ENCODE peak calls at places on chromosomes 11 and 22, in nine cellular contexts. G is GM12892, A is H1, I is K562, B is breast epithelium, F is transverse colon, Z is sigmoid colon, K is esophagus muscularis mucosa, L is suprapubic skin. U is an unnamed sample.

GRCh38 chr11:103906291-103906850 is 130.1 kb upstream of the DDI1 start:
- DNase-seq in Z (no peak), K (no peak), F (no peak), L (no peak), A (no peak), I (no peak), B (no peak), G (no peak), U (no peak)

GRCh38 chr22:46777609-46777970 is 15.1 kb downstream of the TBC1D22A start:
- DNase-seq in K (no peak), B (no peak), G (no peak), I (no peak), Z (no peak), F (no peak), A (no peak), L (peak; percentile 65), U (no peak)

GRCh38 chr22:46070722-46071450 is 79.4 kb upstream of the PPARA start:
- DNase-seq in F (peak; percentile 68), Z (peak; percentile 81), G (peak; percentile 61), B (no peak), K (no peak), A (no peak), L (no peak), I (no peak), U (no peak)

GRCh38 chr11:13108416-13108815 is 99.3 kb downstream of the RASSF10 start:
- DNase-seq in A (no peak), G (no peak), L (no peak), B (no peak), F (no peak), I (no peak), K (no peak), Z (no peak), U (no peak)

GRCh38 chr11:28289444-28289843 is 181.3 kb downstream of the METTL15 start:
- DNase-seq in A (no peak), B (no peak), Z (no peak), G (no peak), K (no peak), I (no peak), F (no peak), L (no peak), U (no peak)

GRCh38 chr11:13668957-13669521 is 571 bp downstream of the FAR1 start:
- DNase-seq in B (no peak), L (peak; percentile 74), Z (peak; percentile 74), A (no peak), F (peak; percentile 65), K (no peak), G (peak; percentile 30), I (peak; percentile 77), U (no peak)

GRCh38 chr11:67614730-67615454 is 8.2 kb downstream of the NDUFV1 start:
- DNase-seq in G (no peak), Z (no peak), I (no peak), K (no peak), A (no peak), L (no peak), F (no peak), B (no peak), U (no peak)

GRCh38 chr22:19292262-19293230 is 1.0 kb upstream of the CLTCL1 start:
- DNase-seq in K (peak; percentile 89), Z (no peak), G (no peak), A (no peak), I (peak; percentile 44), B (peak; percentile 23), L (peak; percentile 67), F (peak; percentile 18), U (no peak)

GRCh38 chr11:128528294-128528693 is 59.1 kb downstream of the ETS1 start:
- DNase-seq in B (no peak), I (no peak), F (no peak), Z (no peak), G (no peak), K (peak; percentile 42), L (no peak), A (no peak), U (no peak)

GRCh38 chr11:128532016-128532570 is 55.3 kb downstream of the ETS1 start:
- DNase-seq in A (no peak), G (no peak), B (no peak), I (no peak), Z (no peak), F (no peak), L (no peak), K (peak; percentile 50), U (no peak)

GRCh38 chr11:128532571-128533091 is 54.7 kb downstream of the ETS1 start:
- DNase-seq in G (no peak), F (no peak), B (no peak), L (no peak), A (peak; percentile 34), Z (no peak), I (no peak), K (no peak), U (no peak)

GRCh38 chr11:128531588-128531987 is 55.8 kb downstream of the ETS1 start:
- DNase-seq in K (peak; percentile 39), G (no peak), A (no peak), Z (no peak), B (no peak), I (no peak), L (no peak), F (no peak), U (no peak)

GRCh38 chr11:128530119-128531091 is 57.0 kb downstream of the ETS1 start:
- DNase-seq in B (no peak), L (peak; percentile 76), F (peak; percentile 44), A (no peak), K (peak; percentile 91), G (no peak), Z (peak; percentile 89), I (no peak), U (no peak)
- TF ChIP-seq POLR2AphosphoS5 in B (peak; percentile 11), L (peak; percentile 1), F (no peak), A (no peak), K (no peak), G (no peak), Z (peak; percentile 5), I (no peak), U (no peak)

GRCh38 chr11:1743587-1744136 is 6.7 kb downstream of the IFITM10 start:
- DNase-seq in F (no peak), I (no peak), Z (no peak), L (no peak), G (no peak), A (no peak), K (no peak), B (no peak), U (no peak)
- TF ChIP-seq POLR2AphosphoS5 in F (no peak), I (no peak), Z (no peak), L (no peak), G (no peak), A (no peak), K (no peak), B (no peak), U (no peak)

GRCh38 chr22:23212061-23213030 is 32.0 kb downstream of the BCR start:
- DNase-seq in Z (no peak), F (no peak), L (no peak), B (no peak), G (no peak), A (no peak), K (no peak), I (peak; percentile 60), U (no peak)

GRCh38 chr22:23214398-23214797 is 34.1 kb downstream of the BCR start:
- DNase-seq in G (no peak), Z (no peak), I (peak; percentile 66), K (no peak), A (no peak), B (no peak), L (no peak), F (no peak), U (no peak)

GRCh38 chr22:23215294-23216204 is 35.2 kb downstream of the BCR start:
- DNase-seq in G (no peak), A (no peak), B (no peak), Z (no peak), K (no peak), I (peak; percentile 63), L (no peak), F (no peak), U (no peak)

GRCh38 chr22:23213031-23213555 is 32.8 kb downstream of the BCR start:
- DNase-seq in L (no peak), G (no peak), I (peak; percentile 58), K (no peak), Z (no peak), A (no peak), F (no peak), B (no peak), U (no peak)

DNA sequence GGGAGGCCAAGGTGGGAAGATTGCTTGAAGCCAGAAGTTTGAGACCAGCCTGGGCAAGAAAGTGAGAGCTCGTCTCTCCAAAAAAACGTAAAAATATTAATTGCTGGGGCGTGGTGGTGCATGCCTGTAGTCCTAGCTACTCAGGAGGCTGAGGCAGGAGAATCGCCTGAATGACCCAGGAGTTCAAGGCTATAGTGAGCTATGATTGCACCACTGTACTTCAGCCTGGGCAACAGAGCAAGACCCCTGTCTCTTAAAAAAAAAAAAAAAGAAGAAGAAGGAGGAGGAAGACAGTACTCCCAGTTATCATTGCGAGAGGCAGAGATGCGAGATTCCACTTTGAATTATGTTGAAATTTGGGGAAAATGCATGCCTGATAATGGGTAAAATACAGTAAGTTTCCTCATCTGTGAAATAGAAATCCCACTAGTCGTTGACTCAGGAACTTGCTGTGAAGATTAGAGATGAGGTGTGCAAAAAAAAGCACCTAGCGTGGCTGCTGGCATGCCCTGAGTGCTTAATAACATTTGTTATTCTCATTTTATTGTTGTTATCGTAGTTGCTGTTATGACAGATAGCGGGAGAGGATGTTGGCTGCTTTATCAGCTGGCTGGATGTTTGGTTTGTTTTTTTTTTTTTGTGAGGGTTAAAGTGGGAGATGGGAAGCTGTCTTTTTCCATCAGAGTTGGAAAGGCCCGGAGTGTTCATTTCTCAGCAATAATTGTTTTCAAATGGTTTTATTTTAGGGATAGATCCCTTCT is 33.5 kb downstream of the BCR start:
- DNase-seq in I (peak; percentile 55), G (no peak), F (no peak), A (no peak), K (no peak), L (no peak), B (no peak), Z (no peak), U (no peak)
- TF ChIP-seq POLR2AphosphoS5 in I (no peak), G (no peak), F (no peak), A (no peak), K (no peak), L (no peak), B (no peak), Z (no peak), U (no peak)

GRCh38 chr11:114027396-114027795 is 32.1 kb upstream of the ZBTB16 start:
- DNase-seq in F (no peak), I (no peak), Z (peak; percentile 88), G (no peak), B (no peak), A (no peak), L (no peak), K (no peak), U (no peak)

GRCh38 chr11:114027941-114028340 is 31.6 kb upstream of the ZBTB16 start:
- DNase-seq in B (no peak), G (no peak), Z (no peak), A (no peak), F (no peak), L (no peak), K (no peak), I (no peak), U (no peak)

GRCh38 chr11:114034956-114035355 is 24.6 kb upstream of the ZBTB16 start:
- DNase-seq in Z (no peak), F (no peak), B (no peak), I (no peak), A (no peak), K (no peak), G (no peak), L (no peak), U (no peak)

GRCh38 chr11:114033572-114033971 is 25.9 kb upstream of the ZBTB16 start:
- DNase-seq in I (no peak), G (no peak), B (no peak), L (no peak), Z (no peak), K (no peak), F (no peak), A (no peak), U (no peak)

DNA sequence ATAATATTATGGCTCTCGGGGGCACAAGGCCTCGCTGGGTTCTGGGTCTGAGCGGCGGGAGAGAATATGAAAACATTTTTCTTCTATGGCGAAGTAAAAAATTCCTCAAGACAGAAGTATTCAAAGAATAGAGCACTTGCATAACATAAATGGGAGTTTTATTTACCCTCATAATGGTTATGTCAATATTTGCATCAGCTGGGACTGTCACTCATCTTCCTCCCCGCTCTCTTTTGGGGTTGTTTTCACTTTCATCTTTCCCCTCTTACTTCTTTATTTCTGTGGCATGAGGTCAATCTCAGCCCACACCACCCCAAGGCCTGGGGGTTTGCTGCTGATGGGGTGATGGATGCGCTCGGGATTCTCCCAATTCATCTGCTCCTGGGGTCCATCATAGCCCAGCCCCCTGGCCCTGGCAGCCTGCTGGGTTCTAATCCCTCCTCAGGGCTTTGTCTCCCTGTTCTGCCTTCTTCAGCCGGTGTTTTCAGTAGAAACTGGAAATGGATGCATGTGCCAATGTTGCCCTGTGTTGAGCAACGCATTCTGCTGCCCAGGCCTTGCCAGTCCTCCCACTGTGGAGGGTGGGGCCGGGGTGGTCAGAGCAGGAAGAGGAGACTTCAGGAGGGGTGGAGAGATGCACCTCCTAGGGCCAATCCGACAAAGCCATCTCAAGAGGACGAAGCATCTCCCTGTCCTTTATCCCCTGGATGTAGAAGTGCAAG is 27.8 kb upstream of the ZBTB16 start:
- DNase-seq in A (no peak), L (no peak), G (no peak), B (no peak), I (no peak), F (no peak), Z (no peak), K (no peak), U (no peak)
- TF ChIP-seq POLR2AphosphoS5 in A (no peak), L (no peak), G (no peak), B (no peak), I (no peak), F (no peak), Z (no peak), K (no peak), U (no peak)

U was measured in GM12891.